ENCODE peak calls at places on chromosomes 7 and 10, in seven cellular contexts. E is HEK293T, N is amygdala, O is NCI-H345, Z is transverse colon, G is HepG2, T is fibroblast of the aortic adventitia. A is an unnamed sample.

GRCh38 chr7:67525588-67525987 is 529.0 kb downstream of the TYW1 start:
- DNase-seq in E (no peak), N (no peak), O (peak; percentile 98), Z (no peak), G (no peak), T (no peak), A (no peak)

GRCh38 chr10:120833222-120833928 is 17.8 kb upstream of the WDR11 start:
- DNase-seq in E (no peak), N (no peak), O (no peak), Z (no peak), G (no peak), T (no peak), A (no peak)

GRCh38 chr7:148898845-148899474 is 14.9 kb upstream of the EZH2 start:
- DNase-seq in E (peak; percentile 53), N (no peak), O (no peak), Z (no peak), G (peak; percentile 9), T (no peak), A (no peak)

GRCh38 chr7:150344299-150344698 is 2.9 kb upstream of the RARRES2 start:
- DNase-seq in E (no peak), N (no peak), O (no peak), Z (no peak), G (no peak), T (no peak), A (no peak)

GRCh38 chr7:155071121-155071651 is 1.1 kb downstream of the HTR5A start:
- DNase-seq in E (no peak), N (no peak), O (no peak), Z (no peak), G (no peak), T (no peak), A (no peak)

GRCh38 chr7:138755331-138755747 is 42.5 kb upstream of the TMEM213 start:
- DNase-seq in E (no peak), N (no peak), O (peak; percentile 9), Z (no peak), G (peak; percentile 14), T (peak; percentile 29), A (no peak)

GRCh38 chr10:64760371-64760770 is 1239.2 kb downstream of the REEP3 start:
- DNase-seq in E (no peak), N (no peak), O (no peak), Z (no peak), G (no peak), T (no peak), A (no peak)

GRCh38 chr7:135761751-135762488 is 13.3 kb upstream of the FAM180A start:
- DNase-seq in E (no peak), N (no peak), O (no peak), Z (no peak), G (no peak), T (no peak), A (no peak)

GRCh38 chr10:33008499-33009243 is 50.6 kb upstream of the ITGB1 start:
- DNase-seq in E (peak; percentile 43), N (peak; percentile 11), O (peak; percentile 55), Z (peak; percentile 67), G (peak; percentile 63), T (peak; percentile 93), A (peak; percentile 74)

GRCh38 chr7:80053098-80053497 is 81.5 kb upstream of the GNAI1 start:
- DNase-seq in E (no peak), N (no peak), O (peak; percentile 97), Z (no peak), G (peak; percentile 3), T (no peak), A (no peak)

GRCh38 chr10:129531969-129532660 is 65.1 kb downstream of the MGMT start:
- DNase-seq in E (no peak), N (no peak), O (no peak), Z (no peak), G (no peak), T (peak; percentile 12), A (no peak)